ENCODE peak calls at places on chromosomes 11 and 22, in eight cellular contexts. One of them, this sample, is unnamed. For H3K9me3, the result is how much of the 10 kb centered on the place peaks cover.

GRCh38 chr11:130071211-130071712 is 1.6 kb downstream of the APLP2 start:
- DNase-seq in mucosa of descending colon: no peak
- DNase-seq in PC-3: peak
- DNase-seq in GM23248: peak
- DNase-seq in BE2C: no peak
- DNase-seq in left lung: no peak
- DNase-seq in body of pancreas: no peak
- DNase-seq in A549: peak
- DNase-seq in this sample: no peak

GRCh38 chr11:44939673-44940072 is 11.0 kb downstream of the TP53I11 start:
- DNase-seq in mucosa of descending colon: no peak
- DNase-seq in PC-3: no peak
- DNase-seq in GM23248: peak
- DNase-seq in BE2C: no peak
- DNase-seq in left lung: no peak
- DNase-seq in body of pancreas: no peak
- DNase-seq in A549: no peak
- DNase-seq in this sample: no peak

GRCh38 chr11:70756341-70756740 is 358.0 kb downstream of the CTTN start:
- DNase-seq in mucosa of descending colon: no peak
- DNase-seq in PC-3: no peak
- DNase-seq in GM23248: no peak
- DNase-seq in BE2C: no peak
- DNase-seq in left lung: no peak
- DNase-seq in body of pancreas: no peak
- DNase-seq in A549: no peak
- DNase-seq in this sample: no peak

GRCh38 chr11:126506789-126507188 is 151.3 kb downstream of the ST3GAL4 start:
- DNase-seq in mucosa of descending colon: no peak
- DNase-seq in PC-3: no peak
- DNase-seq in GM23248: no peak
- DNase-seq in BE2C: no peak
- DNase-seq in left lung: no peak
- DNase-seq in body of pancreas: no peak
- DNase-seq in A549: no peak
- DNase-seq in this sample: no peak

GRCh38 chr11:119509277-119509841 is 86.4 kb upstream of the THY1 start:
- DNase-seq in mucosa of descending colon: no peak
- DNase-seq in PC-3: no peak
- DNase-seq in GM23248: peak
- DNase-seq in BE2C: no peak
- DNase-seq in left lung: no peak
- DNase-seq in body of pancreas: no peak
- DNase-seq in A549: no peak
- DNase-seq in this sample: no peak

GRCh38 chr22:37751449-37752188 is 54.8 kb downstream of the TRIOBP start:
- DNase-seq in mucosa of descending colon: no peak
- DNase-seq in PC-3: peak
- DNase-seq in GM23248: no peak
- DNase-seq in BE2C: no peak
- DNase-seq in left lung: no peak
- DNase-seq in body of pancreas: no peak
- DNase-seq in A549: no peak
- DNase-seq in this sample: no peak

GRCh38 chr22:42461511-42461910 is 29.3 kb upstream of the NFAM1 start:
- DNase-seq in mucosa of descending colon: no peak
- DNase-seq in PC-3: no peak
- DNase-seq in GM23248: no peak
- DNase-seq in BE2C: no peak
- DNase-seq in left lung: no peak
- DNase-seq in body of pancreas: no peak
- DNase-seq in A549: no peak
- DNase-seq in this sample: no peak

GRCh38 chr11:35040221-35040942 is 98.6 kb upstream of the CD44 start:
- DNase-seq in mucosa of descending colon: peak
- DNase-seq in PC-3: peak
- DNase-seq in GM23248: peak
- DNase-seq in BE2C: no peak
- DNase-seq in left lung: no peak
- DNase-seq in body of pancreas: peak
- DNase-seq in A549: peak
- DNase-seq in this sample: peak

GRCh38 chr11:19849947-19850593 is 137.4 kb downstream of the NAV2 start:
- DNase-seq in mucosa of descending colon: no peak
- DNase-seq in PC-3: peak
- DNase-seq in GM23248: peak
- DNase-seq in BE2C: no peak
- DNase-seq in left lung: no peak
- DNase-seq in body of pancreas: no peak
- DNase-seq in A549: no peak
- DNase-seq in this sample: no peak

GRCh38 chr22:19962246-19962908 is 20.8 kb upstream of the TXNRD2 start:
- DNase-seq in mucosa of descending colon: peak
- DNase-seq in PC-3: peak
- DNase-seq in GM23248: peak
- DNase-seq in BE2C: peak
- DNase-seq in left lung: peak
- DNase-seq in body of pancreas: peak
- DNase-seq in A549: peak
- DNase-seq in this sample: no peak

GRCh38 chr22:36355894-36356293 is 31.9 kb downstream of the MYH9 start:
- DNase-seq in mucosa of descending colon: no peak
- DNase-seq in PC-3: no peak
- DNase-seq in GM23248: no peak
- DNase-seq in BE2C: no peak
- DNase-seq in left lung: no peak
- DNase-seq in body of pancreas: peak
- DNase-seq in A549: no peak
- DNase-seq in this sample: no peak

GRCh38 chr11:9017773-9018172 is 14.0 kb upstream of the NRIP3 start:
- DNase-seq in mucosa of descending colon: peak
- DNase-seq in PC-3: no peak
- DNase-seq in GM23248: peak
- DNase-seq in BE2C: no peak
- DNase-seq in left lung: peak
- DNase-seq in body of pancreas: peak
- DNase-seq in A549: no peak
- DNase-seq in this sample: no peak

GRCh38 chr11:61791737-61792309 is 576 bp downstream of the TMEM258 start:
- DNase-seq in mucosa of descending colon: peak
- DNase-seq in PC-3: peak
- DNase-seq in GM23248: peak
- DNase-seq in BE2C: peak
- DNase-seq in left lung: peak
- DNase-seq in body of pancreas: peak
- DNase-seq in A549: peak
- DNase-seq in this sample: no peak

GRCh38 chr11:13667245-13667644 is 1.2 kb upstream of the FAR1 start:
- DNase-seq in mucosa of descending colon: no peak
- DNase-seq in PC-3: no peak
- DNase-seq in GM23248: peak
- DNase-seq in BE2C: no peak
- DNase-seq in left lung: no peak
- DNase-seq in body of pancreas: no peak
- DNase-seq in A549: no peak
- DNase-seq in this sample: no peak

GRCh38 chr11:127866109-127866508 is 721.2 kb downstream of the ETS1 start:
- DNase-seq in mucosa of descending colon: no peak
- DNase-seq in PC-3: no peak
- DNase-seq in GM23248: peak
- DNase-seq in BE2C: no peak
- DNase-seq in left lung: no peak
- DNase-seq in body of pancreas: no peak
- DNase-seq in A549: no peak
- DNase-seq in this sample: no peak

GRCh38 chr11:34495239-34495723 is 18.3 kb downstream of the ELF5 start:
- DNase-seq in mucosa of descending colon: no peak
- DNase-seq in PC-3: no peak
- DNase-seq in GM23248: no peak
- DNase-seq in BE2C: no peak
- DNase-seq in left lung: no peak
- DNase-seq in body of pancreas: no peak
- DNase-seq in A549: no peak
- DNase-seq in this sample: no peak

GRCh38 chr11:57274904-57275498 is 38.0 kb upstream of the APLNR start:
- DNase-seq in mucosa of descending colon: no peak
- DNase-seq in PC-3: no peak
- DNase-seq in GM23248: peak
- DNase-seq in BE2C: no peak
- DNase-seq in left lung: no peak
- DNase-seq in body of pancreas: no peak
- DNase-seq in A549: no peak
- DNase-seq in this sample: no peak

GRCh38 chr11:116104480-116105174 is 600.4 kb upstream of the CADM1 start:
- DNase-seq in mucosa of descending colon: no peak
- DNase-seq in PC-3: no peak
- DNase-seq in GM23248: no peak
- DNase-seq in BE2C: no peak
- DNase-seq in left lung: no peak
- DNase-seq in body of pancreas: no peak
- DNase-seq in A549: no peak
- DNase-seq in this sample: no peak

GRCh38 chr11:267491-267994 is 10.7 kb upstream of the NLRP6 start:
- DNase-seq in mucosa of descending colon: peak
- DNase-seq in PC-3: peak
- DNase-seq in GM23248: peak
- DNase-seq in BE2C: no peak
- DNase-seq in left lung: peak
- DNase-seq in body of pancreas: no peak
- DNase-seq in A549: peak
- DNase-seq in this sample: peak

GRCh38 chr22:47990486-47990885 is 1228.0 kb downstream of the TBC1D22A start:
- DNase-seq in mucosa of descending colon: no peak
- DNase-seq in PC-3: no peak
- DNase-seq in GM23248: no peak
- DNase-seq in BE2C: no peak
- DNase-seq in left lung: no peak
- DNase-seq in body of pancreas: no peak
- DNase-seq in A549: no peak
- DNase-seq in this sample: no peak
- H3K9me3 ChIP-seq in mucosa of descending colon: under half
- H3K9me3 ChIP-seq in PC-3: under half
- H3K9me3 ChIP-seq in GM23248: under half
- H3K9me3 ChIP-seq in BE2C: under half
- H3K9me3 ChIP-seq in left lung: under half
- H3K9me3 ChIP-seq in body of pancreas: under half
- H3K9me3 ChIP-seq in A549: under half
- H3K9me3 ChIP-seq in this sample: under half

GRCh38 chr11:95435628-95436353 is 204.8 kb upstream of the SESN3 start:
- DNase-seq in mucosa of descending colon: no peak
- DNase-seq in PC-3: no peak
- DNase-seq in GM23248: no peak
- DNase-seq in BE2C: no peak
- DNase-seq in left lung: no peak
- DNase-seq in body of pancreas: no peak
- DNase-seq in A549: no peak
- DNase-seq in this sample: no peak
- H3K9me3 ChIP-seq in mucosa of descending colon: under half
- H3K9me3 ChIP-seq in PC-3: under half
- H3K9me3 ChIP-seq in GM23248: under half
- H3K9me3 ChIP-seq in BE2C: under half
- H3K9me3 ChIP-seq in left lung: under half
- H3K9me3 ChIP-seq in body of pancreas: under half
- H3K9me3 ChIP-seq in A549: under half
- H3K9me3 ChIP-seq in this sample: under half

DNA sequence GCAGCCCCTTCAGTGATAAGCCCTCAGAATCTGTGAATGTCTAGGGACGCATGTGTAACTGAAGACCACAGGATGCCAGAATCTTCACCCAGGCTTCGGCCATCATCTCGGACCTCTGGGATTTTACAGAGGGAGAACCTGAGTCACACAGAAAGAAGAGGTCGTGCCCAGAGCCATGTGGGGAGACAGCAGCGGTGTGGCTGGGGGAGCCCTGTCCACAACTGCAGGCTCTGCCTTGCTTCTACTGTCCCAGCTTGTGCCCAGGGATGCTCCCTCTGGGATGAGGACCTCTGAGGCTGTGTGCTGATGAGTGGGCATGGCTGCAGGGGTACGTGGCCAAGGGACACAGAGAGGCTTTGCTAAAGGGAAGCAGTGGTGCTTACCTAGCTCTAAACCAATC is 582.0 kb downstream of the TBC1D22A start:
- DNase-seq in mucosa of descending colon: no peak
- DNase-seq in PC-3: no peak
- DNase-seq in GM23248: no peak
- DNase-seq in BE2C: no peak
- DNase-seq in left lung: no peak
- DNase-seq in body of pancreas: no peak
- DNase-seq in A549: no peak
- DNase-seq in this sample: no peak
- H3K9me3 ChIP-seq in mucosa of descending colon: under half
- H3K9me3 ChIP-seq in PC-3: under half
- H3K9me3 ChIP-seq in GM23248: under half
- H3K9me3 ChIP-seq in BE2C: under half
- H3K9me3 ChIP-seq in left lung: under half
- H3K9me3 ChIP-seq in body of pancreas: under half
- H3K9me3 ChIP-seq in A549: under half
- H3K9me3 ChIP-seq in this sample: under half

DNA sequence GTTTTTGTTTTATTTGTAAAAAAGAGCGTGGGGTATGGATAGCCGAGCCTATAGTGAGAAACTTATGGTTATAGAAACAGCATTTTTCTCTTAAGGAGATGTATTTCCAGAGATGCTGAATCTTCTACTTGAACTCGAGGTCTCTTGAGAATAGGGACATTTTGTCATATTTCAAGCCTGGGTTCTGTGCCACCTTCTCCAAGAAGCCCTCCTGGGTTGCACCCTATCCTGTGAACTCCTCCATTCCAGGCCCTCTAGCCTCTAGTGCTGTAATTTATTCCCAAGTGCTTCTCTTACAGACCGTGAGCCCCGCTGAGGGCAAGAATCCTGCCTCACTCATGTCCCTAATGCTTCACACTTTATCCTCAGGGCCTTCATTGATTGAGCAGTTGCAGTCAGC is 108.6 kb downstream of the KIAA1671 start:
- DNase-seq in mucosa of descending colon: no peak
- DNase-seq in PC-3: no peak
- DNase-seq in GM23248: no peak
- DNase-seq in BE2C: no peak
- DNase-seq in left lung: no peak
- DNase-seq in body of pancreas: no peak
- DNase-seq in A549: no peak
- DNase-seq in this sample: no peak
- H3K9me3 ChIP-seq in mucosa of descending colon: under half
- H3K9me3 ChIP-seq in PC-3: under half
- H3K9me3 ChIP-seq in GM23248: under half
- H3K9me3 ChIP-seq in BE2C: under half
- H3K9me3 ChIP-seq in left lung: under half
- H3K9me3 ChIP-seq in body of pancreas: under half
- H3K9me3 ChIP-seq in A549: under half
- H3K9me3 ChIP-seq in this sample: under half

GRCh38 chr22:47332246-47332980 is 570.0 kb downstream of the TBC1D22A start:
- DNase-seq in mucosa of descending colon: no peak
- DNase-seq in PC-3: no peak
- DNase-seq in GM23248: no peak
- DNase-seq in BE2C: no peak
- DNase-seq in left lung: no peak
- DNase-seq in body of pancreas: no peak
- DNase-seq in A549: no peak
- DNase-seq in this sample: no peak
- H3K9me3 ChIP-seq in mucosa of descending colon: under half
- H3K9me3 ChIP-seq in PC-3: under half
- H3K9me3 ChIP-seq in GM23248: under half
- H3K9me3 ChIP-seq in BE2C: under half
- H3K9me3 ChIP-seq in left lung: under half
- H3K9me3 ChIP-seq in body of pancreas: under half
- H3K9me3 ChIP-seq in A549: under half
- H3K9me3 ChIP-seq in this sample: under half

This sample was measured in T-helper 17 cell.